ENCODE peak calls at places on chromosomes 12 and 14, in seven cellular contexts. One of them, this sample, is unnamed.
A peak's percentile ranks its signal among the peaks of the same experiment; 100 is the strongest.

GRCh38 chr14:64954491-64955240 is 12.1 kb upstream of the GPX2 start:
- DNase-seq in HFF-Myc: no peak
- DNase-seq in sigmoid colon: peak; percentile 40
- DNase-seq in ovary: no peak
- DNase-seq in PC-3: no peak
- DNase-seq in LNCaP clone FGC: no peak
- DNase-seq in cardiac muscle cell: no peak
- DNase-seq in this sample: no peak

GRCh38 chr12:72574138-72574537 is 302.0 kb downstream of the TRHDE start:
- DNase-seq in sigmoid colon: no peak
- DNase-seq in HFF-Myc: peak; percentile 63
- DNase-seq in PC-3: peak; percentile 40
- DNase-seq in LNCaP clone FGC: no peak
- DNase-seq in ovary: no peak
- DNase-seq in cardiac muscle cell: no peak
- DNase-seq in this sample: no peak

GRCh38 chr14:71753976-71754375 is 178.3 kb upstream of the RGS6 start:
- DNase-seq in sigmoid colon: no peak
- DNase-seq in HFF-Myc: no peak
- DNase-seq in ovary: no peak
- DNase-seq in PC-3: no peak
- DNase-seq in cardiac muscle cell: no peak
- DNase-seq in LNCaP clone FGC: no peak
- DNase-seq in this sample: no peak

GRCh38 chr12:44889162-44889561 is 13.0 kb upstream of the NELL2 start:
- DNase-seq in sigmoid colon: no peak
- DNase-seq in HFF-Myc: no peak
- DNase-seq in ovary: no peak
- DNase-seq in PC-3: no peak
- DNase-seq in cardiac muscle cell: no peak
- DNase-seq in LNCaP clone FGC: no peak
- DNase-seq in this sample: no peak

GRCh38 chr12:124605150-124605549 is 37.7 kb upstream of the NCOR2 start:
- DNase-seq in LNCaP clone FGC: no peak
- DNase-seq in sigmoid colon: no peak
- DNase-seq in PC-3: no peak
- DNase-seq in HFF-Myc: no peak
- DNase-seq in ovary: no peak
- DNase-seq in cardiac muscle cell: no peak
- DNase-seq in this sample: no peak

GRCh38 chr12:82359115-82359478 is 768 bp downstream of the METTL25 start:
- DNase-seq in LNCaP clone FGC: no peak
- DNase-seq in HFF-Myc: no peak
- DNase-seq in PC-3: no peak
- DNase-seq in ovary: peak; percentile 10
- DNase-seq in sigmoid colon: no peak
- DNase-seq in cardiac muscle cell: peak; percentile 12
- DNase-seq in this sample: no peak

GRCh38 chr12:109705291-109705690 is 8.3 kb upstream of the FAM222A start:
- DNase-seq in HFF-Myc: no peak
- DNase-seq in PC-3: no peak
- DNase-seq in sigmoid colon: no peak
- DNase-seq in cardiac muscle cell: no peak
- DNase-seq in ovary: no peak
- DNase-seq in LNCaP clone FGC: no peak
- DNase-seq in this sample: no peak

GRCh38 chr12:109433618-109434017 is 43.5 kb downstream of the KCTD10 start:
- DNase-seq in PC-3: no peak
- DNase-seq in ovary: no peak
- DNase-seq in cardiac muscle cell: no peak
- DNase-seq in sigmoid colon: no peak
- DNase-seq in HFF-Myc: no peak
- DNase-seq in LNCaP clone FGC: no peak
- DNase-seq in this sample: no peak

GRCh38 chr14:92961567-92961855 is 38.6 kb downstream of the CHGA start:
- DNase-seq in PC-3: no peak
- DNase-seq in HFF-Myc: no peak
- DNase-seq in ovary: no peak
- DNase-seq in LNCaP clone FGC: no peak
- DNase-seq in cardiac muscle cell: no peak
- DNase-seq in sigmoid colon: no peak
- DNase-seq in this sample: no peak

GRCh38 chr14:34496007-34496678 is 34.1 kb upstream of the SPTSSA start:
- DNase-seq in HFF-Myc: no peak
- DNase-seq in sigmoid colon: peak; percentile 78
- DNase-seq in cardiac muscle cell: peak; percentile 77
- DNase-seq in LNCaP clone FGC: no peak
- DNase-seq in ovary: peak; percentile 68
- DNase-seq in PC-3: no peak
- DNase-seq in this sample: no peak

GRCh38 chr14:22123188-22123560 is 449.6 kb upstream of the OR4E1 start:
- DNase-seq in ovary: no peak
- DNase-seq in HFF-Myc: no peak
- DNase-seq in sigmoid colon: no peak
- DNase-seq in PC-3: no peak
- DNase-seq in LNCaP clone FGC: no peak
- DNase-seq in cardiac muscle cell: no peak
- DNase-seq in this sample: no peak
- H3K4me3 ChIP-seq in ovary: no peak overlapping the region
- H3K4me3 ChIP-seq in HFF-Myc: no peak overlapping the region
- H3K4me3 ChIP-seq in sigmoid colon: no peak overlapping the region
- H3K4me3 ChIP-seq in PC-3: no peak overlapping the region
- H3K4me3 ChIP-seq in LNCaP clone FGC: no peak overlapping the region
- H3K4me3 ChIP-seq in cardiac muscle cell: no peak overlapping the region
- H3K4me3 ChIP-seq in this sample: no peak overlapping the region

GRCh38 chr14:99517046-99517642 is 35.9 kb downstream of the CCNK start:
- DNase-seq in cardiac muscle cell: no peak
- DNase-seq in PC-3: no peak
- DNase-seq in LNCaP clone FGC: no peak
- DNase-seq in HFF-Myc: no peak
- DNase-seq in ovary: no peak
- DNase-seq in sigmoid colon: no peak
- DNase-seq in this sample: no peak
- TF ChIP-seq CTCF in cardiac muscle cell: no peak
- TF ChIP-seq CTCF in PC-3: no peak
- TF ChIP-seq CTCF in LNCaP clone FGC: no peak
- TF ChIP-seq CTCF in HFF-Myc: no peak
- TF ChIP-seq CTCF in ovary: no peak
- TF ChIP-seq CTCF in sigmoid colon: no peak
- TF ChIP-seq CTCF in this sample: no peak

DNA sequence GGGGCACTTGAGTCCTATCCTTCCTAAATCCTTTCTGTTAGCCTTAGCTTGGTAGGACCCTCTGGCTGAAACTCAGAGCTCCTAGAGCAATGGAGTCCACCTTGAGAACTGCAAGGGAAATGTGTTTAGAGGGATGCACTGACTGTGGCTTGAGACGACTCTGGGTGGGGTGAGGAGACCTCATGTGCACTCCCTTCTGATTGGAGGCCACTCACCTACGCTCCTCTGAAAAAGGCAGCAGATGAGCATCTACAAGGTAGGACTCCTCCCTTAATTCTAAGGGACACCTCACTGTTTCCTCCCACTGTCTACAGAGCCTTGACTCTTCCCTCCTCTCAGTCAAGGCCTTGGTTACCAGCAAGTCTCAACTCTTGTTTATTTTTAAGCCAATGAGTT is 1.0 kb downstream of the MAP3K12 start:
- DNase-seq in HFF-Myc: no peak
- DNase-seq in PC-3: no peak
- DNase-seq in ovary: no peak
- DNase-seq in cardiac muscle cell: no peak
- DNase-seq in LNCaP clone FGC: no peak
- DNase-seq in sigmoid colon: no peak
- DNase-seq in this sample: no peak
- H3K4me3 ChIP-seq in HFF-Myc: peak overlapping the region; percentile 64
- H3K4me3 ChIP-seq in PC-3: peak overlapping the region; percentile 75
- H3K4me3 ChIP-seq in ovary: peak overlapping the region; percentile 42
- H3K4me3 ChIP-seq in cardiac muscle cell: no peak overlapping the region
- H3K4me3 ChIP-seq in LNCaP clone FGC: no peak overlapping the region
- H3K4me3 ChIP-seq in sigmoid colon: no peak overlapping the region
- H3K4me3 ChIP-seq in this sample: no peak overlapping the region

GRCh38 chr12:21577516-21577915 is 27.1 kb downstream of the GYS2 start:
- DNase-seq in cardiac muscle cell: no peak
- DNase-seq in LNCaP clone FGC: no peak
- DNase-seq in PC-3: no peak
- DNase-seq in ovary: no peak
- DNase-seq in sigmoid colon: no peak
- DNase-seq in HFF-Myc: no peak
- DNase-seq in this sample: no peak
- TF ChIP-seq CTCF in cardiac muscle cell: no peak
- TF ChIP-seq CTCF in LNCaP clone FGC: no peak
- TF ChIP-seq CTCF in PC-3: no peak
- TF ChIP-seq CTCF in ovary: no peak
- TF ChIP-seq CTCF in sigmoid colon: no peak
- TF ChIP-seq CTCF in HFF-Myc: no peak
- TF ChIP-seq CTCF in this sample: no peak

GRCh38 chr12:75389706-75390105 is 1.2 kb upstream of the GLIPR1L2 start:
- DNase-seq in PC-3: no peak
- DNase-seq in HFF-Myc: no peak
- DNase-seq in ovary: no peak
- DNase-seq in LNCaP clone FGC: no peak
- DNase-seq in sigmoid colon: no peak
- DNase-seq in cardiac muscle cell: no peak
- DNase-seq in this sample: no peak
- H3K4me3 ChIP-seq in PC-3: peak overlapping the region; percentile 79
- H3K4me3 ChIP-seq in HFF-Myc: no peak overlapping the region
- H3K4me3 ChIP-seq in ovary: peak overlapping the region; percentile 50
- H3K4me3 ChIP-seq in LNCaP clone FGC: no peak overlapping the region
- H3K4me3 ChIP-seq in sigmoid colon: no peak overlapping the region
- H3K4me3 ChIP-seq in cardiac muscle cell: no peak overlapping the region
- H3K4me3 ChIP-seq in this sample: no peak overlapping the region